ENCODE peak calls at places on chromosomes 2 and 18, in four cellular contexts. N is HepG2, E is K562, X is HCT116. C is an unnamed sample.

GRCh38 chr2:106105151-106105922 is 88.8 kb downstream of the UXS1 start:
- DNase-seq in N (no peak), E (no peak), X (no peak), C (no peak)

GRCh38 chr2:189327879-189328351 is 113.4 kb upstream of the WDR75 start:
- DNase-seq in N (no peak), E (no peak), X (no peak), C (no peak)

GRCh38 chr2:241154915-241155314 is 4.6 kb downstream of the PPP1R7 start:
- DNase-seq in N (no peak), E (no peak), X (no peak), C (no peak)

GRCh38 chr18:45876131-45876530 is 50.7 kb downstream of the SIGLEC15 start:
- DNase-seq in N (no peak), E (no peak), X (no peak), C (no peak)

GRCh38 chr2:233691443-233692433 is 952 bp upstream of the UGT1A6 start:
- DNase-seq in N (no peak), E (no peak), X (no peak), C (no peak)

GRCh38 chr2:43311276-43311675 is 84.9 kb upstream of the ZFP36L2 start:
- DNase-seq in N (peak), E (no peak), X (no peak), C (no peak)

GRCh38 chr18:39862341-39862740 is 2092.7 kb upstream of the PIK3C3 start:
- DNase-seq in N (no peak), E (no peak), X (no peak), C (no peak)

GRCh38 chr2:68917034-68917718 is 35.5 kb downstream of the GKN2 start:
- DNase-seq in N (no peak), E (no peak), X (no peak), C (no peak)

GRCh38 chr2:43279317-43279840 is 53.0 kb upstream of the ZFP36L2 start:
- DNase-seq in N (no peak), E (no peak), X (no peak), C (no peak)

DNA sequence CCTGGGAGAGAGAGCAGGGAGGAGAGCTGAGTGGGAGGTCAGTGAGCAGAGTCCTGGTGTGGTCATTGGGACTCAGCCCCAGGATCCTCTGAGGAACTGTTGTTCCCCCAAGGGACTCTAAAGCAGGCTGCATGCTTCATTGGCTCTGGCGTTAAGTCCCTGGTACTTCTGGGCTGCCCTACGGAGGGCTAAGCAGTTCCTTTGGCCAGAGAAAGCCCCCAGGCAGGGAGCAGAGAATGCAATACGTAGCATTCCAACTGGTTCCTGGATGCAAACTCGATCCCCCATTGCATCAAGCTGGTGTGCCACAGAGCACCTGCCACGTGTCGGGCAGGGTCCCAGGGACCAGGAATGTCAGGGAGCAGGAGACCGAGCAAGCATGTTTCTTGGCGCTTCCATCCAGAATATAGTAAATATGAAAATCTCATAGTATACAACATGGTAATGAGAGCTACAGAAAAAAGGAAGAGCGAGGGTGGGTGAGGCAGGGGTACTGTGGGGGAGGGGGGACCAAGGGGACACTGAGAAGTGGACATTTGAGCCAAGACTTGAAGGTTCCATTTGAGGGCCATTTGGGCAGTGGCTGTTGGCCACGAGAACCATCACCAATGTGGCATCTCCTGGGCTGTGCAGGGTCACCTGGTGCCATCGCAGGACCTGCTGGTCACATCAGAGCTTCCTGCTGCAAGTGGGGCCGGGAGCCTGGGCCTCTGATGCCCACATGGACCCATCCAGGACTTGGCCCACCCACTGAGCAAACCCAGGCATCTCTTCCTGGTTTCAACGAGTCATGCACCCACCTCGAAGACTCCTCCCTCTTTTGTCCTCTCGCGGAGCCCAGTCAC is 160.4 kb downstream of the ASB1 start:
- DNase-seq in N (no peak), E (no peak), X (no peak), C (no peak)
- TF ChIP-seq SIN3A in N (no peak), E (no peak), X (no peak), C (no peak)

DNA sequence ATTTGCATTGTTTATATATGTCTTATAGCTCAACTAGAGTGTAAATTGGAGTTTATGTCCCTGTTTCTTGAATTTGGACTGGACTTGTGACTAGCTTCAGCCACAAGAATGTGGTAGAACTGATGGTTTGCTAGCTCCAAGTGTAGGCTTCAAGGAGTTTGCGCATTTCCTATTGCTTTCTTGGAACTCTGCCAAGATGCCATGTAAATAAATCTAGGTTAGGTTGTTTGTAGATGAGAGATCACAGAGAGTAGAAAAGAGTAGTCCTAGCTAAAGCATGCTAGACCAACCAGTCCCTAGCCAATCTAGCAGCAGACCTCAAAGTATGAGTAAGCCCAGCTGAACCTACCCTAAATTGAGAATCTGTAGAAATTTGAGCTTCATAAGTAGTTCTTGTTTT is 183.0 kb upstream of the CYP26B1 start:
- DNase-seq in N (peak), E (peak), X (no peak), C (no peak)
- TF ChIP-seq TCF7L2 in N (no peak), E (no peak), X (no peak), C (no peak)

DNA sequence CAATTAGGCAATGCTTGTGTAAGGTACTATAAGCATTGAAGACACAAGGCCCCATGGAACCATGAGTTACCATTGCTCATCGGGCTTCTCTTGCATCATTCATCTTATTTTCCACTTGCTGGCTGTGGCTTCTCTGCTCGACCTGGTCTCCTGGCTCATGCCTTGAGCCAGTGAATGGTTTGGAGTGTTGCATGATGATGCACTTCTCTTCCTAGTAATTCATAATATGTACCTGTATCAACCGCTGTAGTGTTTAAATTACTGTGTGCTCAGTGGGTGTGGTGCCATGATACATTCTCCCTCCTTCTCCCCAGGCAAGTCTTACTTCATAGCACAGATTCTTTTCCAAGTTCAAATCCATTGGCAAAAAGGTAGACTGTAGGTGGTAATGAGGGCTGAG is 66.8 kb downstream of the ABCA12 start:
- DNase-seq in N (no peak), E (no peak), X (no peak), C (no peak)
- TF ChIP-seq POLR2AphosphoS5 in N (no peak), E (no peak), X (no peak), C (no peak)

GRCh38 chr2:47072018-47072691 is 83.0 kb downstream of the STPG4 start:
- DNase-seq in N (no peak), E (no peak), X (no peak), C (no peak)
- TF ChIP-seq SIN3A in N (no peak), E (no peak), X (no peak), C (no peak)

DNA sequence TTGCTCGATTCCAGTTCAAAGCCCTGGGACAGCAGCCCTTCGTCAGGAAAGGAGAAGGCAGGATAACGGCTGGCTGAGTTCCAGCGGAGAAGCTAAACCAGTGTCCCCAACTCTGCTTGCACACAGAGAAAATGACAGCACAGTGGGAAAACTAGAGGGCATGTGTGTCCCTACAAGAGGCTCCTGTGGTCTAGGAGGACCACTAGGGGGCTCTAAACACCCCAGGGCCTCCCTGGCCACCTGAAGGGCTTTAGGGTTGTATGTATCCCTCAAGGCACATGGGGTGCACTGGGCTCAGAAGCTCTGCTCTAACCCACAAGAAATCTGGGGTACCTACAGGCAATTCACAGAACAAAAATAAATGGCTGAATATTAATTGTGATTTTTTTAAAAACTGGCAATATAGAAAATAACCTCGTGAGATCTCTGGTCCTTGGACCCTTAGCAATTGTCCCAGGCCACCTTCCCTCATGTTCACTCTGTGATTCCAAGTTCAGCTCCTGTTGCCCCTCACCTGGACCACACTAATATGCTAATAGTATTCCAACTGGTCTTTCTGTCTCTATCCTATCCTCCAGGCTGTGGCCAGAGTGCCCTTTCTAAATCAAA is 17.5 kb downstream of the STAT1 start:
- DNase-seq in N (peak), E (peak), X (no peak), C (no peak)
- TF ChIP-seq TCF7L2 in N (no peak), E (no peak), X (no peak), C (no peak)